ENCODE peak calls at places on chromosomes 3 and 15, in six cellular contexts. O is mesendoderm, Q is IMR-90, L is H1, H is mesenchymal stem cell, I is H9. R is an unnamed sample.

GRCh38 chr15:63044645-63045437 is 2.3 kb downstream of the TPM1 start:
- DNase-seq in H (no peak), O (peak), I (peak), L (no peak), Q (peak), R (peak)

GRCh38 chr3:195895900-195896360 is 12.4 kb downstream of the TNK2 start:
- DNase-seq in L (no peak), Q (no peak), O (peak), H (peak), I (no peak), R (peak)

GRCh38 chr3:174859109-174859735 is at the start of gene NAALADL2:
- DNase-seq in H (no peak), Q (no peak), L (no peak), I (no peak), O (peak), R (no peak)

GRCh38 chr3:78978037-78978436 is 789.8 kb downstream of the ROBO1 start:
- DNase-seq in Q (peak), I (no peak), H (peak), O (peak), L (no peak), R (no peak)

GRCh38 chr3:153443961-153444360 is 281.9 kb downstream of the RAP2B start:
- DNase-seq in L (no peak), I (no peak), O (peak), Q (peak), H (peak), R (no peak)

GRCh38 chr3:73658227-73658626 is 33.5 kb upstream of the PDZRN3 start:
- DNase-seq in O (peak), H (no peak), I (no peak), Q (no peak), L (no peak), R (no peak)

GRCh38 chr15:51425517-51426033 is 84.1 kb downstream of the GLDN start:
- DNase-seq in H (no peak), L (no peak), Q (no peak), O (no peak), I (no peak), R (no peak)

GRCh38 chr3:138479355-138479964 is 45.0 kb downstream of the ESYT3 start:
- DNase-seq in H (peak), O (peak), Q (peak), L (no peak), I (peak), R (peak)

GRCh38 chr3:159077860-159078259 is 276.0 kb downstream of the MFSD1 start:
- DNase-seq in I (no peak), H (peak), Q (peak), O (peak), L (no peak), R (no peak)

GRCh38 chr15:77576538-77576937 is 56.2 kb downstream of the LINGO1 start:
- DNase-seq in Q (no peak), H (no peak), I (no peak), L (no peak), O (no peak), R (no peak)

GRCh38 chr15:89107984-89108383 is 19.7 kb downstream of the ABHD2 start:
- DNase-seq in Q (no peak), O (no peak), I (no peak), H (no peak), L (no peak), R (no peak)

GRCh38 chr15:31412824-31413223 is 86.2 kb downstream of the KLF13 start:
- DNase-seq in I (no peak), L (no peak), Q (no peak), O (no peak), H (no peak), R (no peak)

GRCh38 chr3:122299872-122300460 is 25.1 kb upstream of the CSTA start:
- DNase-seq in H (peak), O (peak), L (peak), Q (peak), I (no peak), R (no peak)

GRCh38 chr15:55590788-55591187 is 2.6 kb upstream of the PYGO1 start:
- DNase-seq in H (no peak), O (peak), Q (no peak), L (no peak), I (no peak), R (no peak)

GRCh38 chr3:126158016-126158911 is 22.1 kb downstream of the ALDH1L1 start:
- DNase-seq in I (no peak), H (no peak), Q (no peak), O (no peak), L (no peak), R (no peak)

GRCh38 chr3:122392868-122393844 is 9.2 kb downstream of the FAM162A start:
- DNase-seq in L (no peak), H (peak), Q (peak), O (peak), I (no peak), R (peak)

GRCh38 chr3:50211930-50212329 is 6.9 kb downstream of the SLC38A3 start:
- DNase-seq in Q (peak), I (no peak), O (no peak), H (peak), L (no peak), R (no peak)

GRCh38 chr3:30508319-30508718 is 98.1 kb upstream of the TGFBR2 start:
- DNase-seq in O (no peak), H (no peak), L (no peak), Q (no peak), I (no peak), R (no peak)

GRCh38 chr3:98557324-98558010 is 25.7 kb downstream of the GPR15 start:
- DNase-seq in Q (no peak), H (no peak), O (no peak), I (no peak), L (no peak), R (no peak)

GRCh38 chr15:30924353-30924752 is 20.6 kb downstream of the FAN1 start:
- DNase-seq in O (peak), H (peak), L (no peak), Q (peak), I (no peak), R (no peak)

GRCh38 chr3:194267744-194268658 is 83.1 kb downstream of the CPN2 start:
- DNase-seq in L (no peak), Q (peak), O (no peak), I (peak), H (peak), R (no peak)

GRCh38 chr3:118793176-118793575 is 241.5 kb downstream of the IGSF11 start:
- DNase-seq in I (no peak), L (no peak), H (no peak), Q (no peak), O (no peak), R (no peak)

GRCh38 chr3:194330160-194330559 is 21.0 kb downstream of the CPN2 start:
- DNase-seq in H (no peak), I (no peak), O (no peak), L (no peak), Q (no peak), R (no peak)

GRCh38 chr3:69433016-69433937 is 47.4 kb upstream of the FRMD4B start:
- DNase-seq in H (peak), L (no peak), O (no peak), I (no peak), Q (peak), R (no peak)

GRCh38 chr3:128482857-128483656 is 9.9 kb downstream of the GATA2 start:
- DNase-seq in Q (peak), H (peak), L (no peak), O (peak), I (peak), R (no peak)

GRCh38 chr3:59968510-59968909 is 918.7 kb upstream of the CFAP20DC start:
- DNase-seq in H (no peak), I (no peak), Q (no peak), L (no peak), O (no peak), R (no peak)

GRCh38 chr3:58672451-58672850 is 5.9 kb upstream of the FAM3D start:
- DNase-seq in H (no peak), I (no peak), L (no peak), Q (no peak), O (no peak), R (no peak)

GRCh38 chr3:190121061-190121765 is 516 bp upstream of the P3H2 start:
- DNase-seq in L (no peak), Q (no peak), O (no peak), H (no peak), I (no peak), R (no peak)

GRCh38 chr15:59274126-59274970 is 67.7 kb downstream of the LDHAL6B start:
- DNase-seq in O (peak), Q (peak), L (no peak), I (no peak), H (peak), R (no peak)

GRCh38 chr3:123321806-123322205 is 120.1 kb downstream of the SEC22A start:
- DNase-seq in H (no peak), I (no peak), O (no peak), Q (no peak), L (no peak), R (no peak)

GRCh38 chr3:31179768-31180167 is 285.3 kb upstream of the GADL1 start:
- DNase-seq in I (no peak), H (no peak), O (no peak), Q (no peak), L (no peak), R (no peak)

GRCh38 chr3:11770105-11770476 is 76.6 kb downstream of the TAMM41 start:
- DNase-seq in O (no peak), L (no peak), I (no peak), Q (no peak), H (no peak), R (no peak)

DNA sequence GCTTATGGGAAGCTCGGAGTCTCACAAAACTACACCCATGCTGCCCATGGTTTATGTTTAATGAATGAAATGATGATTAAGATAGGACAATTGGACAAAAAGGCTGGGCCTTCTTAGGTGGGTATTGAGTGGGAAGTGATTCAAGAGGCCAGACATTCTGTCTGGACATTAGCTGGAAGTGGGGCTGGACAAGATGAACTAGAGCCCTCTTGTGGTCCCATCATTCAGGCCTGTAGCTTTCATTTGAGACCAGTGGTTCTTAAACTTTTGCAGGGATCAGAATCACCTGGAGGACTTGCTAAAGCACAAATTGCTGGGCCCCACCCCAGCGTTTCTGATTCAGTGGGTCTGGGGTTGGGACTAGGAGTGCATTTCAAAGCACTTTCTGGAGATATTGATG is 290.4 kb upstream of the CTDSPL start:
- DNase-seq in L (no peak), H (no peak), O (peak), I (no peak), Q (no peak), R (no peak)
- H2BK15ac ChIP-seq in L (no peak), H (no peak), O (no peak), I (no peak), Q (no peak), R (no peak)

GRCh38 chr3:112686360-112686759 is 45.4 kb upstream of the CCDC80 start:
- DNase-seq in I (no peak), Q (no peak), H (no peak), O (no peak), L (no peak), R (no peak)
- H4K8ac ChIP-seq in I (no peak), Q (no peak), H (no peak), O (no peak), L (no peak), R (no peak)

GRCh38 chr3:149615731-149616221 is 42.0 kb downstream of the WWTR1 start:
- DNase-seq in L (no peak), I (no peak), Q (peak), O (no peak), H (peak), R (no peak)

GRCh38 chr3:149618151-149619123 is 39.4 kb downstream of the WWTR1 start:
- DNase-seq in L (no peak), Q (no peak), I (no peak), H (no peak), O (peak), R (no peak)

GRCh38 chr3:149623819-149624218 is 34.0 kb downstream of the WWTR1 start:
- DNase-seq in Q (no peak), O (no peak), I (no peak), L (no peak), H (no peak), R (no peak)

GRCh38 chr3:149621218-149622005 is 36.4 kb downstream of the WWTR1 start:
- DNase-seq in H (peak), Q (peak), O (no peak), I (no peak), L (no peak), R (no peak)

GRCh38 chr3:149620291-149621020 is 37.4 kb downstream of the WWTR1 start:
- DNase-seq in O (no peak), I (no peak), H (peak), L (no peak), Q (peak), R (no peak)
- H3K4ac ChIP-seq in O (peak), I (no peak), H (no peak), L (no peak), Q (peak), R (no peak)

GRCh38 chr3:178520436-178520835 is 15.8 kb upstream of the KCNMB2 start:
- DNase-seq in L (no peak), O (peak), Q (no peak), H (no peak), I (no peak), R (no peak)

GRCh38 chr3:178519701-178520100 is 16.5 kb upstream of the KCNMB2 start:
- DNase-seq in H (no peak), I (no peak), L (no peak), O (no peak), Q (no peak), R (no peak)

GRCh38 chr3:178518660-178519396 is 17.4 kb upstream of the KCNMB2 start:
- DNase-seq in H (peak), Q (no peak), I (no peak), O (no peak), L (no peak), R (no peak)

GRCh38 chr3:178525180-178525704 is 11.0 kb upstream of the KCNMB2 start:
- DNase-seq in Q (no peak), L (no peak), O (peak), H (no peak), I (no peak), R (no peak)

DNA sequence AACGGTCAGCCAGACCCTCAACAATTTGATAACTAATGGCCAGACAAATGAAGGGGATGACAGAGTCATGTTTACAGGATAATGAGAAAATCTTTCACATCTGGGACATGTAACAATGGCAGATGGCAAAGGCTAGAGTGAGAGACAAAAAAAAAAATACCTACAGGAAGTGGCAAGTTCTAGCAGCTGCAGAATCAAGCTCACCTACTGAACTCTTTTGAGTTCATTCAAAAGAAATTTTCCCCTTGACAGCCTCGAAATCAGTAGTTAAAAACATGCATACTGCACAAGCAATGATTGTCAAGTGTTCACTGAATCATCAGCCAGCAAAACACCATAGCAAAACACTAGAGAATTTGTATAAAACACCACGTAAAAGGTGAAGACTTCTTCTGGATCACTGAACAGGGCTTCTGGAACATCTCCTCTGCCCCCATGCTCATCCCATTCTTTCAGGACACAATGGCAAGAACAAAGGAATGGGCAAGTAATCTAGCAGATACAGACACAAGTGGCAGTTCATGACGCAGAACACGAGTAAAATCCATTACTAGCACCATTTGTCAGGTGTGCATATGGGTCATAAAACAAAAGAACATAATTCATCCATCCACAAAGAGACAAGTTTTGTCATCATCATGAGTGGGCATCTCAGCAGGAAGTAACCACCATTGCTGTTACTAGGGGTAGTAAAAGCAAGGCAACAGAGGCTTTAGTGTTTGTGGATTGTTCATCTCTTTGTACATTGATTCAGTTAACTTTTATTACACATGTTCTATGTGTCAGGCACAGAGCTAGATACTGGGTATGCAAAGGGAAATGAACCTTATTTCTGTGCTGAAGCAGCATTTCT is 13.8 kb upstream of the KCNMB2 start:
- DNase-seq in H (no peak), Q (no peak), L (no peak), I (no peak), O (no peak), R (no peak)
- H2BK15ac ChIP-seq in H (no peak), Q (no peak), L (no peak), I (no peak), O (no peak), R (no peak)

GRCh38 chr3:184135149-184135910 is at the start of gene EIF2B5:
- DNase-seq in O (peak), H (peak), I (peak), Q (peak), L (peak), R (peak)
- H4K8ac ChIP-seq in O (no peak), H (peak), I (no peak), Q (peak), L (peak), R (no peak)